ENCODE peak calls at places on chromosomes 5 and 9, in ten cellular contexts. B is uterus, H is tibial nerve, F is right lobe of liver, X is A549, G is HepG2, E is HCT116, Z is spleen, K is endothelial cell of umbilical vein, S is body of pancreas. M is an unnamed sample.

GRCh38 chr5:141369994-141370848 is at the start of gene PCDHGB3:
- DNase-seq in B (no peak), H (no peak), F (no peak), X (no peak), G (no peak), E (no peak), Z (no peak), K (peak; percentile 40), S (peak; percentile 36), M (no peak)

GRCh38 chr5:163408311-163408923 is 29.0 kb upstream of the CCNG1 start:
- DNase-seq in B (peak; percentile 48), H (peak; percentile 36), F (no peak), X (peak; percentile 50), G (peak; percentile 20), E (peak; percentile 42), Z (peak; percentile 77), K (peak; percentile 63), S (peak; percentile 58), M (peak; percentile 40)

GRCh38 chr9:99052849-99053715 is 51.8 kb upstream of the TGFBR1 start:
- DNase-seq in B (no peak), H (no peak), F (no peak), X (no peak), G (no peak), E (no peak), Z (no peak), K (no peak), S (no peak), M (no peak)

GRCh38 chr5:123086376-123087055 is 2.5 kb upstream of the PRDM6 start:
- DNase-seq in B (no peak), H (no peak), F (no peak), X (no peak), G (no peak), E (no peak), Z (no peak), K (no peak), S (no peak), M (no peak)

GRCh38 chr9:138098908-138099791 is 221.6 kb downstream of the CACNA1B start:
- DNase-seq in B (peak; percentile 1), H (no peak), F (peak; percentile 38), X (no peak), G (no peak), E (no peak), Z (peak; percentile 50), K (no peak), S (peak; percentile 3), M (peak; percentile 69)

GRCh38 chr5:41122459-41122858 is 51.3 kb upstream of the MROH2B start:
- DNase-seq in B (no peak), H (no peak), F (no peak), X (no peak), G (no peak), E (no peak), Z (no peak), K (no peak), S (no peak), M (no peak)

GRCh38 chr9:134892221-134892620 is 11.6 kb downstream of the FCN2 start:
- DNase-seq in B (no peak), H (no peak), F (peak; percentile 42), X (no peak), G (no peak), E (no peak), Z (peak; percentile 58), K (no peak), S (no peak), M (no peak)

GRCh38 chr9:37200572-37201005 is 80.2 kb downstream of the ZCCHC7 start:
- DNase-seq in B (no peak), H (no peak), F (no peak), X (no peak), G (no peak), E (no peak), Z (no peak), K (peak; percentile 86), S (no peak), M (no peak)

GRCh38 chr9:84337252-84337651 is 3.3 kb downstream of the SLC28A3 start:
- DNase-seq in B (no peak), H (no peak), F (no peak), X (no peak), G (no peak), E (no peak), Z (no peak), K (no peak), S (no peak), M (no peak)
- TF ChIP-seq POLR2A in B (no peak), H (no peak), F (no peak), X (no peak), G (no peak), E (no peak), Z (no peak), K (no peak), S (no peak), M (no peak)

GRCh38 chr5:107402881-107403280 is 267.9 kb downstream of the EFNA5 start:
- DNase-seq in B (no peak), H (peak; percentile 44), F (no peak), X (no peak), G (no peak), E (no peak), Z (no peak), K (no peak), S (no peak), M (no peak)

GRCh38 chr5:107401470-107402085 is 269.2 kb downstream of the EFNA5 start:
- DNase-seq in B (no peak), H (no peak), F (no peak), X (no peak), G (no peak), E (no peak), Z (no peak), K (no peak), S (no peak), M (no peak)

GRCh38 chr5:107403561-107403960 is 267.2 kb downstream of the EFNA5 start:
- DNase-seq in B (no peak), H (no peak), F (no peak), X (no peak), G (no peak), E (no peak), Z (no peak), K (no peak), S (no peak), M (no peak)

GRCh38 chr5:107408564-107408963 is 262.2 kb downstream of the EFNA5 start:
- DNase-seq in B (no peak), H (no peak), F (no peak), X (no peak), G (no peak), E (no peak), Z (no peak), K (no peak), S (no peak), M (no peak)

DNA sequence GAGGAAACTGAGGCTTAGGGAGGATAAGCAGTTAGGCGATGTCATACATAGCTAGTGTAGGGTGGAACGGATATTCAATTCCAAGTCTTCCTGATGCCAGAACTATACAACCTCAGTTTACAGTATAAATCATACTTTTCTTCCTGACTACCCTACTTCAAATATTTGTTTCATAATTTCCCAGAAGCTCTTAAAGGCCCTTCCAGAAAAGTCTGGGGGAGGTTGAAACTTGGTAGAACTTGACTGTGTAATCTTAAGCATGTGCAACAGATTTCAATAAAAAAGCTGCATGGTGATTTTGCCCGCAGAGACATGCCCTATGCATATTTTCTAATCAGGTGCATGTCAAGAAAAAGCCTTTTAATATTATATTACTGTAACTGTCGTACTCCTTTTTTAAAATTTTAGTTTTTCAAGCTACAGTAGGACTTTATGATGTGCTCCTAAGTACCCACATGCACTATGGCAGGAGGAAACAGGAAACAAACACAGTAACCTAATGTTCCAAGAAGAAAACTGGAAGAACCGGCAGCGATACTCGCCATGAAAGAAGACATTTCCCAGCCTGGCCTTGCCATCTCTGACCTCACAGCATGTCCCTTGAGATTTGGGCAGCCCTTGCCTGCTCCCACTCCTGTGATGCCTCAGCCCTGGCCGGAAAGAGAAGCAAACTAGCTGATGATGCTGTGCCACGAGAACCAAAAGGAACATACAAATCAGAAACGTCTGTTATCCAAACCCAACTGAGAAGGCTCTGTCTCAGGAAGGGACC is 266.0 kb downstream of the EFNA5 start:
- DNase-seq in B (no peak), H (no peak), F (no peak), X (no peak), G (no peak), E (no peak), Z (no peak), K (no peak), S (no peak), M (no peak)
- H3K4me3 ChIP-seq in B (no peak overlapping the region), H (no peak overlapping the region), F (no peak overlapping the region), X (no peak overlapping the region), G (no peak overlapping the region), E (no peak overlapping the region), Z (no peak overlapping the region), K (no peak overlapping the region), S (no peak overlapping the region), M (no peak overlapping the region)

GRCh38 chr9:126114850-126115460 is 211.7 kb upstream of the MVB12B start:
- DNase-seq in B (no peak), H (peak; percentile 2), F (no peak), X (no peak), G (no peak), E (no peak), Z (peak; percentile 4), K (no peak), S (no peak), M (no peak)

GRCh38 chr9:126119731-126120130 is 206.9 kb upstream of the MVB12B start:
- DNase-seq in B (no peak), H (no peak), F (no peak), X (no peak), G (no peak), E (no peak), Z (no peak), K (no peak), S (no peak), M (no peak)

GRCh38 chr9:126116351-126117157 is 210.1 kb upstream of the MVB12B start:
- DNase-seq in B (no peak), H (no peak), F (no peak), X (no peak), G (no peak), E (no peak), Z (peak; percentile 20), K (no peak), S (no peak), M (no peak)

GRCh38 chr9:126117158-126117425 is 209.5 kb upstream of the MVB12B start:
- DNase-seq in B (no peak), H (no peak), F (no peak), X (no peak), G (no peak), E (no peak), Z (peak; percentile 38), K (no peak), S (no peak), M (no peak)

GRCh38 chr9:126117631-126118030 is 209.0 kb upstream of the MVB12B start:
- DNase-seq in B (no peak), H (no peak), F (no peak), X (no peak), G (no peak), E (no peak), Z (peak; percentile 19), K (no peak), S (no peak), M (no peak)
- TF ChIP-seq CTCF in B (no peak), H (no peak), F (no peak), X (no peak), G (no peak), E (no peak), Z (no peak), K (no peak), S (no peak), M (no peak)

DNA sequence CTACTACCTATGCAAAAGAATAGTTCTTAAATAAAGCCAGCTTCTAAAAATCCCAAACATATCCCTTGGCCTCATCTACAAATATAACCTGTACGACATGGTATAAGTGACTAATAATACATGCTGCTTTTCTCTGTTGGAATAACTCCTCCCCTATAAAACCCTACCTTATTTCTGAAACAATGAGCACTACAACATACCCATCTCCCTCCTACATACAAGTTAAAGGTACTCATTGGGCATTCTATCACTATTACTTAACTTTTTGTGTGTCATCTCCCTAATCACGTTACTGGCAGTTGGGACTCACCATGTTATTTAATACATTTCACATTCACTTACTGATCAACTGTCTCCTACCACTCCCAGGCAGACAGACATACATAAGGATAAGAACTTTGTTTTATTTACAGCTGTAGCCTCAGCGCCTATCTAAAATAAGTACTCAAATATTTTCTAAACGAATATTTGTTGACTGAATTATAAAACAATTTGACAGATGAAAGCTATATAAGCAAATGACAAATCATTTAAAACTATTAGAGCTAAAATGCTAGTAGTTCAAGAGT is 4.1 kb downstream of the CLK4 start:
- DNase-seq in B (no peak), H (no peak), F (no peak), X (no peak), G (no peak), E (no peak), Z (no peak), K (no peak), S (no peak), M (no peak)
- TF ChIP-seq POLR2A in B (no peak), H (no peak), F (no peak), X (no peak), G (no peak), E (no peak), Z (no peak), K (no peak), S (no peak), M (no peak)

M was measured in lower leg skin.